ENCODE peak calls at places on chromosome 5, in five cellular contexts. One of them, this sample, is unnamed.

GRCh38 chr5:64417390-64417789 is 88.4 kb upstream of the RGS7BP start:
- DNase-seq in amygdala: no peak
- DNase-seq in activated naive CD8-positive, alpha-beta T cell treated with anti-CD3 and anti-CD28 coated beads for 36 hours: no peak
- DNase-seq in T-helper 2 cell: no peak
- DNase-seq in heart left ventricle: no peak
- DNase-seq in this sample: no peak

GRCh38 chr5:177300236-177300880 is 3.2 kb downstream of the RAB24 start:
- DNase-seq in activated naive CD8-positive, alpha-beta T cell treated with anti-CD3 and anti-CD28 coated beads for 36 hours: peak
- DNase-seq in T-helper 2 cell: no peak
- DNase-seq in heart left ventricle: peak
- DNase-seq in amygdala: no peak
- DNase-seq in this sample: peak

GRCh38 chr5:143182901-143183820 is 220.3 kb downstream of the NR3C1 start:
- DNase-seq in activated naive CD8-positive, alpha-beta T cell treated with anti-CD3 and anti-CD28 coated beads for 36 hours: peak
- DNase-seq in heart left ventricle: peak
- DNase-seq in amygdala: no peak
- DNase-seq in T-helper 2 cell: no peak
- DNase-seq in this sample: no peak

GRCh38 chr5:169006878-169007790 is 293.8 kb downstream of the SLIT3 start:
- DNase-seq in activated naive CD8-positive, alpha-beta T cell treated with anti-CD3 and anti-CD28 coated beads for 36 hours: no peak
- DNase-seq in amygdala: no peak
- DNase-seq in heart left ventricle: no peak
- DNase-seq in T-helper 2 cell: no peak
- DNase-seq in this sample: no peak

GRCh38 chr5:123752576-123752975 is 240.6 kb downstream of the CSNK1G3 start:
- DNase-seq in T-helper 2 cell: no peak
- DNase-seq in heart left ventricle: no peak
- DNase-seq in amygdala: no peak
- DNase-seq in activated naive CD8-positive, alpha-beta T cell treated with anti-CD3 and anti-CD28 coated beads for 36 hours: no peak
- DNase-seq in this sample: no peak

GRCh38 chr5:126178521-126178920 is 244.7 kb upstream of the GRAMD2B start:
- DNase-seq in heart left ventricle: peak
- DNase-seq in T-helper 2 cell: no peak
- DNase-seq in activated naive CD8-positive, alpha-beta T cell treated with anti-CD3 and anti-CD28 coated beads for 36 hours: no peak
- DNase-seq in amygdala: no peak
- DNase-seq in this sample: no peak

GRCh38 chr5:177446184-177447065 is at the start of gene PRR7:
- DNase-seq in activated naive CD8-positive, alpha-beta T cell treated with anti-CD3 and anti-CD28 coated beads for 36 hours: peak
- DNase-seq in heart left ventricle: peak
- DNase-seq in T-helper 2 cell: peak
- DNase-seq in amygdala: no peak
- DNase-seq in this sample: peak

GRCh38 chr5:344668-345067 is 23.2 kb downstream of the AHRR start:
- DNase-seq in amygdala: no peak
- DNase-seq in heart left ventricle: no peak
- DNase-seq in T-helper 2 cell: no peak
- DNase-seq in activated naive CD8-positive, alpha-beta T cell treated with anti-CD3 and anti-CD28 coated beads for 36 hours: no peak
- DNase-seq in this sample: no peak

GRCh38 chr5:176658817-176659216 is 11.5 kb downstream of the TSPAN17 start:
- DNase-seq in amygdala: no peak
- DNase-seq in heart left ventricle: no peak
- DNase-seq in activated naive CD8-positive, alpha-beta T cell treated with anti-CD3 and anti-CD28 coated beads for 36 hours: no peak
- DNase-seq in T-helper 2 cell: no peak
- DNase-seq in this sample: no peak

GRCh38 chr5:56489272-56489671 is 256.1 kb upstream of the ANKRD55 start:
- DNase-seq in heart left ventricle: no peak
- DNase-seq in activated naive CD8-positive, alpha-beta T cell treated with anti-CD3 and anti-CD28 coated beads for 36 hours: no peak
- DNase-seq in amygdala: no peak
- DNase-seq in T-helper 2 cell: no peak
- DNase-seq in this sample: no peak

GRCh38 chr5:105789246-105789645 is 1881.5 kb downstream of the EFNA5 start:
- DNase-seq in amygdala: no peak
- DNase-seq in heart left ventricle: no peak
- DNase-seq in T-helper 2 cell: no peak
- DNase-seq in activated naive CD8-positive, alpha-beta T cell treated with anti-CD3 and anti-CD28 coated beads for 36 hours: no peak
- DNase-seq in this sample: no peak

GRCh38 chr5:76384705-76385104 is 18.4 kb upstream of the IQGAP2 start:
- DNase-seq in heart left ventricle: no peak
- DNase-seq in amygdala: no peak
- DNase-seq in activated naive CD8-positive, alpha-beta T cell treated with anti-CD3 and anti-CD28 coated beads for 36 hours: no peak
- DNase-seq in T-helper 2 cell: no peak
- DNase-seq in this sample: no peak

GRCh38 chr5:102833146-102833545 is 78.0 kb downstream of the PAM start:
- DNase-seq in heart left ventricle: no peak
- DNase-seq in activated naive CD8-positive, alpha-beta T cell treated with anti-CD3 and anti-CD28 coated beads for 36 hours: no peak
- DNase-seq in T-helper 2 cell: no peak
- DNase-seq in amygdala: no peak
- DNase-seq in this sample: no peak

GRCh38 chr5:93964421-93964820 is 223.0 kb upstream of the POU5F2 start:
- DNase-seq in amygdala: no peak
- DNase-seq in heart left ventricle: no peak
- DNase-seq in activated naive CD8-positive, alpha-beta T cell treated with anti-CD3 and anti-CD28 coated beads for 36 hours: no peak
- DNase-seq in T-helper 2 cell: no peak
- DNase-seq in this sample: no peak

GRCh38 chr5:163463063-163463435 is 2.6 kb downstream of the HMMR start:
- DNase-seq in activated naive CD8-positive, alpha-beta T cell treated with anti-CD3 and anti-CD28 coated beads for 36 hours: no peak
- DNase-seq in heart left ventricle: no peak
- DNase-seq in T-helper 2 cell: no peak
- DNase-seq in amygdala: no peak
- DNase-seq in this sample: no peak

GRCh38 chr5:154178661-154179060 is 11.9 kb upstream of the GALNT10 start:
- DNase-seq in heart left ventricle: no peak
- DNase-seq in activated naive CD8-positive, alpha-beta T cell treated with anti-CD3 and anti-CD28 coated beads for 36 hours: no peak
- DNase-seq in T-helper 2 cell: no peak
- DNase-seq in amygdala: no peak
- DNase-seq in this sample: no peak

GRCh38 chr5:139847790-139848507 is 52.3 kb downstream of the PSD2 start:
- DNase-seq in amygdala: peak
- DNase-seq in heart left ventricle: peak
- DNase-seq in activated naive CD8-positive, alpha-beta T cell treated with anti-CD3 and anti-CD28 coated beads for 36 hours: peak
- DNase-seq in T-helper 2 cell: peak
- DNase-seq in this sample: peak

GRCh38 chr5:54229041-54229780 is 81.2 kb downstream of the ARL15 start:
- DNase-seq in amygdala: peak
- DNase-seq in activated naive CD8-positive, alpha-beta T cell treated with anti-CD3 and anti-CD28 coated beads for 36 hours: peak
- DNase-seq in heart left ventricle: peak
- DNase-seq in T-helper 2 cell: peak
- DNase-seq in this sample: peak

GRCh38 chr5:122126711-122127385 is 2.5 kb upstream of the ZNF474 start:
- DNase-seq in activated naive CD8-positive, alpha-beta T cell treated with anti-CD3 and anti-CD28 coated beads for 36 hours: no peak
- DNase-seq in heart left ventricle: no peak
- DNase-seq in amygdala: no peak
- DNase-seq in T-helper 2 cell: no peak
- DNase-seq in this sample: no peak

GRCh38 chr5:119022017-119022745 is 33.8 kb upstream of the DTWD2 start:
- DNase-seq in activated naive CD8-positive, alpha-beta T cell treated with anti-CD3 and anti-CD28 coated beads for 36 hours: no peak
- DNase-seq in T-helper 2 cell: no peak
- DNase-seq in heart left ventricle: no peak
- DNase-seq in amygdala: no peak
- DNase-seq in this sample: no peak

GRCh38 chr5:2270467-2270866 is 387.7 kb upstream of the IRX4 start:
- DNase-seq in T-helper 2 cell: no peak
- DNase-seq in heart left ventricle: no peak
- DNase-seq in activated naive CD8-positive, alpha-beta T cell treated with anti-CD3 and anti-CD28 coated beads for 36 hours: no peak
- DNase-seq in amygdala: no peak
- DNase-seq in this sample: no peak

GRCh38 chr5:95595289-95595931 is 24.5 kb upstream of the GPR150 start:
- DNase-seq in heart left ventricle: no peak
- DNase-seq in amygdala: no peak
- DNase-seq in T-helper 2 cell: no peak
- DNase-seq in activated naive CD8-positive, alpha-beta T cell treated with anti-CD3 and anti-CD28 coated beads for 36 hours: no peak
- DNase-seq in this sample: no peak

GRCh38 chr5:177365845-177366527 is 8.3 kb downstream of the RGS14 start:
- DNase-seq in activated naive CD8-positive, alpha-beta T cell treated with anti-CD3 and anti-CD28 coated beads for 36 hours: no peak
- DNase-seq in amygdala: no peak
- DNase-seq in heart left ventricle: no peak
- DNase-seq in T-helper 2 cell: no peak
- DNase-seq in this sample: no peak

This sample was measured in CD4-positive, alpha-beta T cell.